ENCODE peak calls at places on chromosomes 4 and X, in seven cellular contexts. One of them, this sample, is unnamed.

GRCh38 chr4:7414736-7415510 is 19.8 kb downstream of the PSAPL1 start:
- DNase-seq in cardiac fibroblast: no peak
- DNase-seq in mesenteric fat pad: peak; percentile 82
- DNase-seq in M059J: no peak
- DNase-seq in AML-193: no peak
- DNase-seq in activated CD8-positive, alpha-beta memory T cell treated with anti-CD3 and anti-CD28 coated beads for 1 hour: no peak
- DNase-seq in mucosa of gallbladder: no peak
- DNase-seq in this sample: no peak

GRCh38 chrX:118685393-118685792 is 42.0 kb upstream of the IL13RA1 start:
- DNase-seq in cardiac fibroblast: no peak
- DNase-seq in AML-193: no peak
- DNase-seq in M059J: no peak
- DNase-seq in mesenteric fat pad: no peak
- DNase-seq in mucosa of gallbladder: no peak
- DNase-seq in activated CD8-positive, alpha-beta memory T cell treated with anti-CD3 and anti-CD28 coated beads for 1 hour: no peak
- DNase-seq in this sample: no peak

GRCh38 chr4:87644286-87644685 is 5.8 kb upstream of the DMP1 start:
- DNase-seq in mesenteric fat pad: no peak
- DNase-seq in AML-193: no peak
- DNase-seq in M059J: no peak
- DNase-seq in mucosa of gallbladder: no peak
- DNase-seq in cardiac fibroblast: no peak
- DNase-seq in activated CD8-positive, alpha-beta memory T cell treated with anti-CD3 and anti-CD28 coated beads for 1 hour: no peak
- DNase-seq in this sample: no peak

GRCh38 chrX:99184153-99184552 is 1225.9 kb downstream of the PCDH19 start:
- DNase-seq in AML-193: no peak
- DNase-seq in mucosa of gallbladder: no peak
- DNase-seq in cardiac fibroblast: no peak
- DNase-seq in M059J: no peak
- DNase-seq in mesenteric fat pad: no peak
- DNase-seq in activated CD8-positive, alpha-beta memory T cell treated with anti-CD3 and anti-CD28 coated beads for 1 hour: no peak
- DNase-seq in this sample: no peak

GRCh38 chrX:129823115-129823514 is 20.6 kb downstream of the ZDHHC9 start:
- DNase-seq in cardiac fibroblast: peak; percentile 61
- DNase-seq in mucosa of gallbladder: peak; percentile 18
- DNase-seq in activated CD8-positive, alpha-beta memory T cell treated with anti-CD3 and anti-CD28 coated beads for 1 hour: peak; percentile 10
- DNase-seq in M059J: peak; percentile 58
- DNase-seq in mesenteric fat pad: no peak
- DNase-seq in AML-193: peak; percentile 51
- DNase-seq in this sample: peak; percentile 11

GRCh38 chr4:4334798-4335520 is 44.9 kb downstream of the ZBTB49 start:
- DNase-seq in cardiac fibroblast: peak; percentile 63
- DNase-seq in mesenteric fat pad: no peak
- DNase-seq in M059J: peak; percentile 61
- DNase-seq in AML-193: peak; percentile 23
- DNase-seq in activated CD8-positive, alpha-beta memory T cell treated with anti-CD3 and anti-CD28 coated beads for 1 hour: peak; percentile 59
- DNase-seq in mucosa of gallbladder: peak; percentile 66
- DNase-seq in this sample: peak; percentile 46

GRCh38 chrX:48747415-48748026 is 14.0 kb upstream of the GLOD5 start:
- DNase-seq in cardiac fibroblast: no peak
- DNase-seq in activated CD8-positive, alpha-beta memory T cell treated with anti-CD3 and anti-CD28 coated beads for 1 hour: no peak
- DNase-seq in AML-193: no peak
- DNase-seq in mucosa of gallbladder: no peak
- DNase-seq in mesenteric fat pad: peak; percentile 55
- DNase-seq in M059J: no peak
- DNase-seq in this sample: no peak

GRCh38 chr4:15262396-15262795 is 165.4 kb upstream of the C1QTNF7 start:
- DNase-seq in cardiac fibroblast: no peak
- DNase-seq in activated CD8-positive, alpha-beta memory T cell treated with anti-CD3 and anti-CD28 coated beads for 1 hour: no peak
- DNase-seq in mucosa of gallbladder: no peak
- DNase-seq in AML-193: no peak
- DNase-seq in M059J: peak; percentile 66
- DNase-seq in mesenteric fat pad: no peak
- DNase-seq in this sample: no peak

GRCh38 chr4:111792592-111792991 is 352.7 kb upstream of the FAM241A start:
- DNase-seq in AML-193: no peak
- DNase-seq in mesenteric fat pad: no peak
- DNase-seq in cardiac fibroblast: no peak
- DNase-seq in M059J: no peak
- DNase-seq in activated CD8-positive, alpha-beta memory T cell treated with anti-CD3 and anti-CD28 coated beads for 1 hour: no peak
- DNase-seq in mucosa of gallbladder: no peak
- DNase-seq in this sample: no peak

GRCh38 chr4:152115794-152116193 is 355.0 kb upstream of the GATB start:
- DNase-seq in cardiac fibroblast: no peak
- DNase-seq in AML-193: no peak
- DNase-seq in M059J: no peak
- DNase-seq in activated CD8-positive, alpha-beta memory T cell treated with anti-CD3 and anti-CD28 coated beads for 1 hour: no peak
- DNase-seq in mesenteric fat pad: no peak
- DNase-seq in mucosa of gallbladder: no peak
- DNase-seq in this sample: no peak

GRCh38 chr4:27084685-27085356 is 224.2 kb downstream of the STIM2 start:
- DNase-seq in activated CD8-positive, alpha-beta memory T cell treated with anti-CD3 and anti-CD28 coated beads for 1 hour: peak; percentile 1
- DNase-seq in AML-193: no peak
- DNase-seq in mesenteric fat pad: no peak
- DNase-seq in mucosa of gallbladder: peak; percentile 40
- DNase-seq in M059J: peak; percentile 10
- DNase-seq in cardiac fibroblast: peak; percentile 10
- DNase-seq in this sample: peak; percentile 39

GRCh38 chrX:6120329-6120728 is 108.3 kb downstream of the NLGN4X start:
- DNase-seq in M059J: no peak
- DNase-seq in mesenteric fat pad: no peak
- DNase-seq in mucosa of gallbladder: no peak
- DNase-seq in AML-193: no peak
- DNase-seq in cardiac fibroblast: no peak
- DNase-seq in activated CD8-positive, alpha-beta memory T cell treated with anti-CD3 and anti-CD28 coated beads for 1 hour: no peak
- DNase-seq in this sample: no peak

GRCh38 chrX:39158801-39159657 is 357.8 kb downstream of the MID1IP1 start:
- DNase-seq in mucosa of gallbladder: no peak
- DNase-seq in mesenteric fat pad: no peak
- DNase-seq in AML-193: no peak
- DNase-seq in M059J: peak; percentile 94
- DNase-seq in activated CD8-positive, alpha-beta memory T cell treated with anti-CD3 and anti-CD28 coated beads for 1 hour: no peak
- DNase-seq in cardiac fibroblast: peak; percentile 33
- DNase-seq in this sample: peak; percentile 36

GRCh38 chr4:16225681-16225995 is 633 bp downstream of the TAPT1 start:
- DNase-seq in AML-193: no peak
- DNase-seq in cardiac fibroblast: peak; percentile 13
- DNase-seq in activated CD8-positive, alpha-beta memory T cell treated with anti-CD3 and anti-CD28 coated beads for 1 hour: no peak
- DNase-seq in mesenteric fat pad: no peak
- DNase-seq in M059J: no peak
- DNase-seq in mucosa of gallbladder: no peak
- DNase-seq in this sample: no peak

GRCh38 chr4:7823416-7823824 is 116.2 kb downstream of the AFAP1 start:
- DNase-seq in mesenteric fat pad: no peak
- DNase-seq in activated CD8-positive, alpha-beta memory T cell treated with anti-CD3 and anti-CD28 coated beads for 1 hour: no peak
- DNase-seq in cardiac fibroblast: peak; percentile 90
- DNase-seq in mucosa of gallbladder: peak; percentile 39
- DNase-seq in AML-193: no peak
- DNase-seq in M059J: no peak
- DNase-seq in this sample: no peak

GRCh38 chr4:184317234-184317918 is 99.7 kb upstream of the ENPP6 start:
- DNase-seq in activated CD8-positive, alpha-beta memory T cell treated with anti-CD3 and anti-CD28 coated beads for 1 hour: no peak
- DNase-seq in AML-193: no peak
- DNase-seq in cardiac fibroblast: no peak
- DNase-seq in mesenteric fat pad: no peak
- DNase-seq in M059J: peak; percentile 14
- DNase-seq in mucosa of gallbladder: no peak
- DNase-seq in this sample: no peak

GRCh38 chr4:11367371-11367770 is 61.3 kb downstream of the HS3ST1 start:
- DNase-seq in mesenteric fat pad: no peak
- DNase-seq in activated CD8-positive, alpha-beta memory T cell treated with anti-CD3 and anti-CD28 coated beads for 1 hour: no peak
- DNase-seq in AML-193: no peak
- DNase-seq in M059J: no peak
- DNase-seq in mucosa of gallbladder: peak; percentile 76
- DNase-seq in cardiac fibroblast: peak; percentile 91
- DNase-seq in this sample: peak; percentile 40

GRCh38 chr4:46266106-46266505 is 123.8 kb downstream of the GABRA2 start:
- DNase-seq in mesenteric fat pad: no peak
- DNase-seq in M059J: no peak
- DNase-seq in activated CD8-positive, alpha-beta memory T cell treated with anti-CD3 and anti-CD28 coated beads for 1 hour: no peak
- DNase-seq in AML-193: no peak
- DNase-seq in cardiac fibroblast: no peak
- DNase-seq in mucosa of gallbladder: no peak
- DNase-seq in this sample: no peak

GRCh38 chr4:105797225-105797624 is 88.6 kb downstream of the GSTCD start:
- DNase-seq in mucosa of gallbladder: no peak
- DNase-seq in M059J: no peak
- DNase-seq in mesenteric fat pad: no peak
- DNase-seq in activated CD8-positive, alpha-beta memory T cell treated with anti-CD3 and anti-CD28 coated beads for 1 hour: no peak
- DNase-seq in AML-193: no peak
- DNase-seq in cardiac fibroblast: no peak
- DNase-seq in this sample: no peak

GRCh38 chr4:19982556-19982955 is 269.1 kb upstream of the SLIT2 start:
- DNase-seq in AML-193: no peak
- DNase-seq in mesenteric fat pad: no peak
- DNase-seq in activated CD8-positive, alpha-beta memory T cell treated with anti-CD3 and anti-CD28 coated beads for 1 hour: no peak
- DNase-seq in M059J: peak; percentile 84
- DNase-seq in mucosa of gallbladder: no peak
- DNase-seq in cardiac fibroblast: peak; percentile 45
- DNase-seq in this sample: no peak

GRCh38 chrX:145817666-145818521 is at the start of gene SLITRK2:
- DNase-seq in M059J: no peak
- DNase-seq in mucosa of gallbladder: no peak
- DNase-seq in mesenteric fat pad: no peak
- DNase-seq in activated CD8-positive, alpha-beta memory T cell treated with anti-CD3 and anti-CD28 coated beads for 1 hour: no peak
- DNase-seq in cardiac fibroblast: no peak
- DNase-seq in AML-193: no peak
- DNase-seq in this sample: no peak

GRCh38 chr4:129862461-129862860 is 766.5 kb downstream of the C4orf33 start:
- DNase-seq in M059J: no peak
- DNase-seq in mucosa of gallbladder: no peak
- DNase-seq in mesenteric fat pad: no peak
- DNase-seq in AML-193: no peak
- DNase-seq in cardiac fibroblast: no peak
- DNase-seq in activated CD8-positive, alpha-beta memory T cell treated with anti-CD3 and anti-CD28 coated beads for 1 hour: no peak
- DNase-seq in this sample: no peak

GRCh38 chr4:103244251-103244650 is 46.1 kb upstream of the CENPE start:
- DNase-seq in M059J: no peak
- DNase-seq in mesenteric fat pad: no peak
- DNase-seq in cardiac fibroblast: no peak
- DNase-seq in AML-193: no peak
- DNase-seq in activated CD8-positive, alpha-beta memory T cell treated with anti-CD3 and anti-CD28 coated beads for 1 hour: no peak
- DNase-seq in mucosa of gallbladder: no peak
- DNase-seq in this sample: no peak

GRCh38 chrX:106935175-106935574 is 15.0 kb downstream of the CLDN2 start:
- DNase-seq in mucosa of gallbladder: no peak
- DNase-seq in activated CD8-positive, alpha-beta memory T cell treated with anti-CD3 and anti-CD28 coated beads for 1 hour: no peak
- DNase-seq in M059J: no peak
- DNase-seq in mesenteric fat pad: no peak
- DNase-seq in AML-193: no peak
- DNase-seq in cardiac fibroblast: peak; percentile 54
- DNase-seq in this sample: no peak

GRCh38 chr4:148059617-148060180 is 327.8 kb downstream of the ARHGAP10 start:
- DNase-seq in mucosa of gallbladder: peak; percentile 32
- DNase-seq in AML-193: no peak
- DNase-seq in M059J: no peak
- DNase-seq in cardiac fibroblast: no peak
- DNase-seq in activated CD8-positive, alpha-beta memory T cell treated with anti-CD3 and anti-CD28 coated beads for 1 hour: no peak
- DNase-seq in mesenteric fat pad: no peak
- DNase-seq in this sample: no peak

GRCh38 chr4:8537041-8537461 is 43.1 kb upstream of the GPR78 start:
- DNase-seq in activated CD8-positive, alpha-beta memory T cell treated with anti-CD3 and anti-CD28 coated beads for 1 hour: no peak
- DNase-seq in AML-193: no peak
- DNase-seq in cardiac fibroblast: peak; percentile 74
- DNase-seq in mesenteric fat pad: no peak
- DNase-seq in M059J: peak; percentile 94
- DNase-seq in mucosa of gallbladder: peak; percentile 82
- DNase-seq in this sample: peak; percentile 29

GRCh38 chr4:88204882-88205281 is 46.4 kb upstream of the ABCG2 start:
- DNase-seq in M059J: no peak
- DNase-seq in AML-193: no peak
- DNase-seq in activated CD8-positive, alpha-beta memory T cell treated with anti-CD3 and anti-CD28 coated beads for 1 hour: no peak
- DNase-seq in cardiac fibroblast: peak; percentile 43
- DNase-seq in mucosa of gallbladder: no peak
- DNase-seq in mesenteric fat pad: no peak
- DNase-seq in this sample: no peak

GRCh38 chrX:135185795-135186443 is 14.7 kb upstream of the CT55 start:
- DNase-seq in activated CD8-positive, alpha-beta memory T cell treated with anti-CD3 and anti-CD28 coated beads for 1 hour: no peak
- DNase-seq in mesenteric fat pad: no peak
- DNase-seq in AML-193: peak; percentile 42
- DNase-seq in mucosa of gallbladder: no peak
- DNase-seq in M059J: peak; percentile 62
- DNase-seq in cardiac fibroblast: peak; percentile 46
- DNase-seq in this sample: peak; percentile 3

GRCh38 chr4:26181616-26182015 is 139.2 kb upstream of the RBPJ start:
- DNase-seq in mesenteric fat pad: no peak
- DNase-seq in M059J: peak; percentile 15
- DNase-seq in activated CD8-positive, alpha-beta memory T cell treated with anti-CD3 and anti-CD28 coated beads for 1 hour: no peak
- DNase-seq in cardiac fibroblast: no peak
- DNase-seq in AML-193: no peak
- DNase-seq in mucosa of gallbladder: no peak
- DNase-seq in this sample: no peak

GRCh38 chrX:115892787-115893671 is 277.5 kb upstream of the AGTR2 start:
- DNase-seq in mesenteric fat pad: peak; percentile 81
- DNase-seq in mucosa of gallbladder: peak; percentile 81
- DNase-seq in AML-193: no peak
- DNase-seq in M059J: peak; percentile 93
- DNase-seq in activated CD8-positive, alpha-beta memory T cell treated with anti-CD3 and anti-CD28 coated beads for 1 hour: no peak
- DNase-seq in cardiac fibroblast: peak; percentile 24
- DNase-seq in this sample: peak; percentile 57

GRCh38 chr4:149896428-149896827 is 80.8 kb upstream of the IQCM start:
- DNase-seq in cardiac fibroblast: peak; percentile 40
- DNase-seq in mucosa of gallbladder: no peak
- DNase-seq in AML-193: no peak
- DNase-seq in activated CD8-positive, alpha-beta memory T cell treated with anti-CD3 and anti-CD28 coated beads for 1 hour: no peak
- DNase-seq in M059J: peak; percentile 64
- DNase-seq in mesenteric fat pad: no peak
- DNase-seq in this sample: peak; percentile 23

GRCh38 chr4:144295286-144295995 is 154.9 kb upstream of the GYPA start:
- DNase-seq in AML-193: no peak
- DNase-seq in mucosa of gallbladder: no peak
- DNase-seq in activated CD8-positive, alpha-beta memory T cell treated with anti-CD3 and anti-CD28 coated beads for 1 hour: no peak
- DNase-seq in M059J: peak; percentile 69
- DNase-seq in mesenteric fat pad: no peak
- DNase-seq in cardiac fibroblast: no peak
- DNase-seq in this sample: no peak

GRCh38 chr4:7828011-7828720 is 111.5 kb downstream of the AFAP1 start:
- DNase-seq in AML-193: peak; percentile 95
- DNase-seq in M059J: peak; percentile 99
- DNase-seq in mesenteric fat pad: peak; percentile 74
- DNase-seq in mucosa of gallbladder: peak; percentile 78
- DNase-seq in activated CD8-positive, alpha-beta memory T cell treated with anti-CD3 and anti-CD28 coated beads for 1 hour: peak; percentile 16
- DNase-seq in cardiac fibroblast: peak; percentile 99
- DNase-seq in this sample: no peak

GRCh38 chr4:17126306-17126978 is 228.0 kb upstream of the LDB2 start:
- DNase-seq in activated CD8-positive, alpha-beta memory T cell treated with anti-CD3 and anti-CD28 coated beads for 1 hour: no peak
- DNase-seq in AML-193: no peak
- DNase-seq in mesenteric fat pad: no peak
- DNase-seq in cardiac fibroblast: no peak
- DNase-seq in mucosa of gallbladder: no peak
- DNase-seq in M059J: no peak
- DNase-seq in this sample: no peak

GRCh38 chr4:4333265-4333706 is 43.2 kb downstream of the ZBTB49 start:
- DNase-seq in AML-193: no peak
- DNase-seq in cardiac fibroblast: peak; percentile 90
- DNase-seq in mucosa of gallbladder: peak; percentile 57
- DNase-seq in activated CD8-positive, alpha-beta memory T cell treated with anti-CD3 and anti-CD28 coated beads for 1 hour: no peak
- DNase-seq in M059J: peak; percentile 93
- DNase-seq in mesenteric fat pad: no peak
- DNase-seq in this sample: no peak

GRCh38 chrX:19513383-19513782 is 1.9 kb downstream of the MAP3K15 start:
- DNase-seq in M059J: no peak
- DNase-seq in cardiac fibroblast: no peak
- DNase-seq in AML-193: no peak
- DNase-seq in mucosa of gallbladder: no peak
- DNase-seq in activated CD8-positive, alpha-beta memory T cell treated with anti-CD3 and anti-CD28 coated beads for 1 hour: no peak
- DNase-seq in mesenteric fat pad: no peak
- DNase-seq in this sample: no peak